ENCODE peak calls at places on chromosomes 2 and 18, in eight cellular contexts. K is hepatocyte, R is AG10803, Y is kidney epithelial cell, C is GM12865, M is retinal pigment epithelial cell, A is mammary epithelial cell, J is GM23338. B is an unnamed sample.

GRCh38 chr2:212451786-212452200 is 86.8 kb downstream of the ERBB4 start:
- DNase-seq in K (peak; percentile 5), R (peak; percentile 83), Y (peak; percentile 23), C (no peak), M (peak; percentile 94), A (peak; percentile 72), J (peak; percentile 15), B (no peak)

GRCh38 chr2:109648041-109648527 is 33.9 kb downstream of the SOWAHC start:
- DNase-seq in K (no peak), R (peak; percentile 79), Y (no peak), C (no peak), M (no peak), A (no peak), J (no peak), B (no peak)

GRCh38 chr18:37541517-37541916 is 24.1 kb downstream of the CELF4 start:
- DNase-seq in K (no peak), R (no peak), Y (no peak), C (no peak), M (no peak), A (no peak), J (no peak), B (no peak)

GRCh38 chr2:55134316-55134706 is 84.1 kb upstream of the RTN4 start:
- DNase-seq in K (no peak), R (no peak), Y (no peak), C (peak; percentile 16), M (no peak), A (no peak), J (no peak), B (no peak)

GRCh38 chr2:60508307-60508706 is 45.1 kb downstream of the BCL11A start:
- DNase-seq in K (no peak), R (no peak), Y (no peak), C (no peak), M (no peak), A (no peak), J (no peak), B (no peak)

GRCh38 chr2:127469051-127469450 is 50.8 kb downstream of the PROC start:
- DNase-seq in K (no peak), R (no peak), Y (no peak), C (no peak), M (no peak), A (no peak), J (no peak), B (no peak)

GRCh38 chr18:80056095-80056494 is 21.9 kb downstream of the RBFA start:
- DNase-seq in K (no peak), R (no peak), Y (no peak), C (no peak), M (no peak), A (no peak), J (no peak), B (no peak)

GRCh38 chr2:152875832-152876669 is 157.6 kb downstream of the ARL6IP6 start:
- DNase-seq in K (peak; percentile 8), R (peak; percentile 79), Y (no peak), C (no peak), M (no peak), A (peak; percentile 38), J (no peak), B (no peak)

GRCh38 chr2:59006204-59006603 is 765.1 kb upstream of the FANCL start:
- DNase-seq in K (no peak), R (no peak), Y (no peak), C (no peak), M (no peak), A (no peak), J (peak; percentile 33), B (no peak)

DNA sequence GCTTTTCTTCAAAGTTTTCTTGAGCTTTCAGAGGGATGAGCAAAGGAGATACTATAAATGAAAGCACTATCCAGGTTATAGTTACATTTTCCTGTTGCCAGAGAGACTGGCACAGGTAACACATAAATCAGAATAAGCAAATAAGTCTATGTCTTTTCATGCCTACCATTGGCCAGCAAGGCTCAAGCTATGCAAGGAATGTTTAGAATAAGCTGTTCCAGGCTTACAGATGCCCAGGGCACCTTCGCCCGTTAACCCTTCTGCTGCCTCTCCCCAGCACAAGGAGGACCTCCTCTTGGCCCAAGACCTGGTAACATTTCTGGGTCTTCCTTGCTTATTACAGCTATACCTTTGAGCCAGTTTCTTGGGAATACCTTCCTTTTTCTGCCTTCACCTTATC is 233.7 kb upstream of the MEIS1 start:
- DNase-seq in K (no peak), R (no peak), Y (no peak), C (no peak), M (no peak), A (no peak), J (peak; percentile 12), B (no peak)
- H3K4me3 ChIP-seq in K (no peak overlapping the region), R (no peak overlapping the region), Y (no peak overlapping the region), C (no peak overlapping the region), M (no peak overlapping the region), A (no peak overlapping the region), J (no peak overlapping the region), B (no peak overlapping the region)

DNA sequence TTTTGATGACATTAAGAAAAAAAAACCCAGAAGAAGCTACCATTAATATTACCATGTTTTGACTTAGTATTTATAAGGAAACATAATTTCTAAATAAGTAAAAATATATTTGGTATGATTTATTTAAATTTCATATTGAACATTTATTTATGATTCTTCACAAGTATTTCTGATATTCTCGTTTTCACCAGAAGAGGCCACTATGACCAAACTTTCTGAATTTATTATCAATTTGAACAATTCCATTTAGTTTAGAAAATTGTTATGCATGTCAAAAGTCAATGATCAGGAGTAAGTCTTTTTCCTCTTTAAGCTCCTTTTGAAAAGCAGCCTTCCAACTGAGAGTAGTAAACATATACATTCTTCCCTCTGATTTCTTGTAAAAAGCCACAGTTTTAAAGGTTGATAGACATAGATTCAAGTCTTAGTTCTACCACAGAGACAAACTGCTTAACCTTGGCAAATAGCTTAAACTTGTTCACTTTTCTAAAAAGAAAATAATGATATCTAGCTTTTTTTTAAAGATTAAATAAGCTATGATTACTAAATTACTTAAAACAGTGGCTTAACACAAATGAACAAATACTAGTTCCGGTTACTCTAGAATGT is 329.9 kb downstream of the TRIB2 start:
- DNase-seq in K (no peak), R (peak; percentile 17), Y (no peak), C (peak; percentile 10), M (no peak), A (no peak), J (peak; percentile 4), B (no peak)
- TF ChIP-seq CTCF in K (peak; percentile 61), R (peak; percentile 49), Y (peak; percentile 29), C (peak; percentile 21), M (peak; percentile 36), A (peak; percentile 45), J (peak; percentile 46), B (peak; percentile 3)

GRCh38 chr2:70123829-70124117 is 36.5 kb downstream of the PCBP1 start:
- DNase-seq in K (no peak), R (no peak), Y (no peak), C (no peak), M (no peak), A (no peak), J (no peak), B (no peak)
- H3K4me3 ChIP-seq in K (no peak overlapping the region), R (peak overlapping the region; percentile 65), Y (no peak overlapping the region), C (peak overlapping the region; percentile 74), M (peak overlapping the region; percentile 55), A (peak overlapping the region; percentile 57), J (peak overlapping the region; percentile 67), B (peak overlapping the region; percentile 66)

GRCh38 chr2:51247252-51247651 is 215.3 kb upstream of the NRXN1 start:
- DNase-seq in K (no peak), R (no peak), Y (no peak), C (no peak), M (no peak), A (no peak), J (peak; percentile 64), B (no peak)
- TF ChIP-seq CTCF in K (no peak), R (no peak), Y (no peak), C (no peak), M (peak; percentile 2), A (no peak), J (peak; percentile 60), B (no peak)

DNA sequence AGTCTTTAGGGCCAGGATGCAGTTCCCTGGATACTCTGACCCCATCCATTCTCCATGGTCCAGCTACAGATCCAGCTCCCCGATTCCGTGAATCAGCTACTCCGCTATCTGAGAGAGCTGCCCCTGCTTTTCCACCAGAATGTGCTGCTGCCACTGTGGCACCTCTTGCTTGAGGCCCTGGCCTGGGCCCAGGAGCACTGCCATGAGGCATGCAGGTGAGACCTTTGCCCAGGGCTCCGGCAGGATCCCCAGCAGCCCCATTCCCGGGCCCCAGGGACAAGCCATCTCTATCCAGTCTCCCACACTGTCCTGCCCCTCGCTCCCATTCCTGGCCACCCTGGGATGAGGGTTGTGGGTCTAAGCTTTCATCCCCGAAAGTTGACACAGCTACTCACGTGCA is 7.5 kb downstream of the TMEM214 start:
- DNase-seq in K (no peak), R (no peak), Y (no peak), C (no peak), M (no peak), A (no peak), J (no peak), B (no peak)
- H3K4me3 ChIP-seq in K (no peak overlapping the region), R (no peak overlapping the region), Y (no peak overlapping the region), C (no peak overlapping the region), M (no peak overlapping the region), A (no peak overlapping the region), J (no peak overlapping the region), B (no peak overlapping the region)

DNA sequence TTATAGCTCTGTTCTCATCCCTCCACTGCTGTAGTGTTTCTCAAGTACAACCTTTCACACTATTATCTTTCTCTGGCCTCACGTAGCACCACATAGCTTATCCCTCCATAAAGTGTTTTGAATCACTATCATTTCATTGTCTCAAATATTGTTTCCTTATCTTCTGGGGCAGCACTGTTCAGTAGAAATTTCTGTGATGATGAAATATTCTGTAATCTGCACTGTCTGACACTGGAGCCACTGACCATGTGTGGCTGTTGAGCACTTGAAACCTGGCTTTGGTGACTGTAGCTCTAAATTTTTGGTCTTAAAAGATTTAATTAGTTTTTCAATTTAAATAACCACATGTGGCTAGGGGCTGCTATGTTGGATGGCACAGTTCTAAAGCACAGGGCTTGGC is 78.9 kb downstream of the CPS1 start:
- DNase-seq in K (no peak), R (peak; percentile 22), Y (no peak), C (no peak), M (no peak), A (no peak), J (no peak), B (no peak)
- TF ChIP-seq CTCF in K (no peak), R (no peak), Y (no peak), C (no peak), M (no peak), A (no peak), J (no peak), B (no peak)

DNA sequence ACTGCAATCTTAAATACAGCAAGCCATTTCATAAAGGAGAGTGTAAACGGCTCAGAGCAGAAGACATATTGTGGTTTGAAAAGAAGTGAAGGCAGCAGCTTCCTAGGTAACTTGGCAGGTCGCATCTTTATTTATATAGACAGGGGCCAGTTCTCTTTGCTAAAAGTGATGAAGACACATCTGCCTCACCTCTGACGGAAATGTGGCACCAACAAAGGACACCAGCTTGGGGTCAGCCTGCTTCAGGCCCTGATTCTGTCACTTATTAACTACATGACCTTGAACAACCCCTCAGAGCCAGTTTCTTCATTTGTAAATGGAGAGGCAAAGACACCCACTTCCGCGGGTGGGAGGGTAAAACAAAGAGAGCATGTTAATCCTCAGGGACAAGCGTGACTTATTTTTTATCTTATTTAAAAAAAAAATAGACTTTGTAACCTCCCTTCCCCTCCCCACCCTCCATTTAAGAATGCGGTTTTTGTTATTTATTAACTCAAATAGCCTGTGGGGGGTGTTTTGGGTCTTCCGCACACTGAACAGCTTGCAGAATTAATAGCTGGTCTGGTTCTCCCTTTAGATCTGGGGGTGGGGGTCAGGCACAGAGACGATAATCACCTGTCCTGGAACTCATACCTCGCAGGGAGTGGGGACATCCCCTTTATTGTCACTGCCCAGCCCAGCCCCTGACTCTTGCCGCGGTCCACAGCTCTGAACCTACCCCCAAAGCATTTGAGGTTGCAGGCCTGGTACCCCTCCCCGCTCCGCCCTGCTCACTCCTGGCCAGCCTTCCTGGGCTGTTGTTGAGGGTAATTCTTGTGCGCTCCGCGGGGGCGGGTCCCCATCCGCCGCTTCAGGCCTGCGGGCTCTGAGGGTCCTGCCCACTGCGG is 64.2 kb upstream of the TMEM17 start:
- DNase-seq in K (peak; percentile 79), R (no peak), Y (no peak), C (no peak), M (no peak), A (no peak), J (peak; percentile 54), B (no peak)
- H3K4me3 ChIP-seq in K (no peak overlapping the region), R (no peak overlapping the region), Y (no peak overlapping the region), C (no peak overlapping the region), M (no peak overlapping the region), A (no peak overlapping the region), J (peak overlapping the region; percentile 66), B (no peak overlapping the region)

B was measured in GM12864.